ENCODE peak calls at places on chromosomes 5 and 9, in five cellular contexts. B is ELR, L is RWPE1, V is Right ventricle myocardium superior, J is NCI-H69. T is an unnamed sample.

GRCh38 chr5:6820851-6821479 is 107.7 kb downstream of the TENT4A start:
- DNase-seq in V (no peak), J (peak; percentile 84), L (peak; percentile 49), B (peak; percentile 47), T (peak; percentile 70)

GRCh38 chr9:92619601-92620300 is 50.2 kb downstream of the IPPK start:
- DNase-seq in L (no peak), J (no peak), V (no peak), B (no peak), T (no peak)

GRCh38 chr9:137028281-137029057 is 432 bp upstream of the ABCA2 start:
- DNase-seq in B (peak; percentile 57), L (no peak), J (peak; percentile 88), V (peak; percentile 84), T (peak; percentile 93)

GRCh38 chr5:17951392-17952169 is 317.3 kb downstream of the TAF11L14 start:
- DNase-seq in L (peak; percentile 34), B (no peak), V (no peak), J (peak; percentile 97), T (no peak)

GRCh38 chr5:180823346-180823745 is 20.7 kb upstream of the MGAT1 start:
- DNase-seq in B (no peak), V (no peak), L (no peak), J (no peak), T (no peak)

GRCh38 chr9:69461084-69461483 is 136.1 kb downstream of the ENTREP1 start:
- DNase-seq in V (no peak), L (no peak), B (no peak), J (no peak), T (no peak)

GRCh38 chr9:70053864-70054263 is 10.2 kb downstream of the MAMDC2 start:
- DNase-seq in V (no peak), L (peak; percentile 89), B (no peak), J (peak; percentile 27), T (peak; percentile 61)

GRCh38 chr5:54570923-54571322 is 53.4 kb downstream of the SNX18 start:
- DNase-seq in B (no peak), V (peak; percentile 63), J (no peak), L (peak; percentile 13), T (no peak)

T was measured in H54.